ENCODE peak calls at places on chromosomes 1 and 21, in seven cellular contexts. D is A549; F is activated CD4-positive, alpha-beta T cell treated with anti-CD3 and anti-CD28 coated beads, Interleukin-2, amount 50 U/mL, for 1 hour; S is SJSA1; L is activated CD8-positive, alpha-beta memory T cell treated with anti-CD3 and anti-CD28 coated beads for 4 hours; K is NCI-H2081; B is NCI-H1436 treated with DMSO at 0.1 percent for 48 hours. R is an unnamed sample.

GRCh38 chr1:156515956-156516355 is 15.4 kb upstream of the MEF2D start:
- DNase-seq in D (no peak), F (no peak), S (no peak), L (no peak), K (no peak), B (no peak), R (no peak)

GRCh38 chr1:14507227-14507626 is 91.3 kb upstream of the KAZN start:
- DNase-seq in D (no peak), F (no peak), S (no peak), L (no peak), K (no peak), B (no peak), R (no peak)

GRCh38 chr1:153990468-153991150 is at the start of gene RPS27:
- DNase-seq in D (peak), F (peak), S (peak), L (peak), K (peak), B (peak), R (peak)

GRCh38 chr1:56433056-56433577 is 146.2 kb downstream of the PLPP3 start:
- DNase-seq in D (no peak), F (no peak), S (no peak), L (no peak), K (no peak), B (no peak), R (no peak)

GRCh38 chr1:5944069-5944847 is 48.0 kb downstream of the NPHP4 start:
- DNase-seq in D (no peak), F (no peak), S (peak), L (no peak), K (no peak), B (no peak), R (no peak)

GRCh38 chr1:165174485-165174884 is 182.0 kb downstream of the LMX1A start:
- DNase-seq in D (no peak), F (no peak), S (no peak), L (no peak), K (no peak), B (no peak), R (no peak)

GRCh38 chr1:165403835-165404482 is 41.0 kb downstream of the RXRG start:
- DNase-seq in D (peak), F (peak), S (no peak), L (no peak), K (peak), B (no peak), R (peak)

GRCh38 chr1:236107121-236107907 is 35.0 kb upstream of the GPR137B start:
- DNase-seq in D (no peak), F (no peak), S (no peak), L (no peak), K (no peak), B (no peak), R (no peak)

GRCh38 chr1:19204665-19205266 is 5.3 kb downstream of the UBR4 start:
- DNase-seq in D (no peak), F (no peak), S (no peak), L (no peak), K (no peak), B (no peak), R (no peak)

GRCh38 chr1:107643766-107644165 is 321.2 kb downstream of the VAV3 start:
- DNase-seq in D (no peak), F (no peak), S (no peak), L (no peak), K (no peak), B (no peak), R (no peak)

GRCh38 chr21:37281993-37282392 is 14.9 kb upstream of the VPS26C start:
- DNase-seq in D (no peak), F (peak), S (no peak), L (no peak), K (no peak), B (no peak), R (no peak)

GRCh38 chr1:7704214-7705047 is 66.7 kb upstream of the VAMP3 start:
- DNase-seq in D (peak), F (peak), S (peak), L (peak), K (peak), B (no peak), R (no peak)

GRCh38 chr21:31908106-31909031 is 35.5 kb downstream of the HUNK start:
- DNase-seq in D (no peak), F (no peak), S (peak), L (no peak), K (no peak), B (no peak), R (no peak)

GRCh38 chr1:11800756-11801433 is 4.9 kb downstream of the MTHFR start:
- DNase-seq in D (no peak), F (no peak), S (no peak), L (no peak), K (no peak), B (no peak), R (no peak)

R was measured in NAMALWA.